ENCODE peak calls at places on chromosome 22, in seven cellular contexts. A is spleen, V is colonic mucosa, F is heart right ventricle, C is suprapubic skin, Q is GM12878, E is right lobe of liver. M is an unnamed sample.
A peak's percentile ranks its signal among the peaks of the same experiment; 100 is the strongest.

GRCh38 chr22:27650572-27650971 is 151.0 kb downstream of the MN1 start:
- DNase-seq in C (no peak), V (no peak), E (no peak), F (no peak), Q (no peak), A (peak; percentile 59), M (no peak)

GRCh38 chr22:36156515-36157419 is 3.8 kb downstream of the APOL3 start:
- DNase-seq in Q (no peak), E (peak; percentile 89), V (peak; percentile 68), C (peak; percentile 92), A (peak; percentile 84), F (peak; percentile 82), M (peak; percentile 93)

GRCh38 chr22:37741312-37741795 is 44.5 kb downstream of the TRIOBP start:
- DNase-seq in C (peak; percentile 93), V (peak; percentile 72), F (peak; percentile 76), E (peak; percentile 89), Q (no peak), A (no peak), M (peak; percentile 86)

GRCh38 chr22:43994416-43994815 is 29.7 kb upstream of the PARVB start:
- DNase-seq in V (no peak), E (no peak), C (no peak), F (no peak), A (peak; percentile 70), Q (no peak), M (no peak)

GRCh38 chr22:27639180-27640086 is 162.1 kb downstream of the MN1 start:
- DNase-seq in Q (no peak), A (no peak), C (no peak), V (no peak), F (peak; percentile 40), E (no peak), M (no peak)

GRCh38 chr22:43508489-43508888 is 96.7 kb downstream of the MPPED1 start:
- DNase-seq in A (no peak), E (no peak), F (no peak), C (no peak), V (no peak), Q (no peak), M (no peak)

GRCh38 chr22:30325724-30326703 is 727 bp downstream of the TBC1D10A start:
- DNase-seq in F (peak; percentile 42), C (no peak), V (peak; percentile 58), A (no peak), E (peak; percentile 66), Q (no peak), M (peak; percentile 81)

GRCh38 chr22:40512426-40513136 is 123.9 kb downstream of the MRTFA start:
- DNase-seq in F (no peak), Q (no peak), V (no peak), A (no peak), E (no peak), C (no peak), M (no peak)

GRCh38 chr22:25068701-25069100 is 116.2 kb downstream of the KIAA1671 start:
- DNase-seq in A (peak; percentile 78), E (no peak), Q (no peak), C (no peak), V (no peak), F (no peak), M (no peak)

GRCh38 chr22:31332886-31333285 is 13.3 kb downstream of the PATZ1 start:
- DNase-seq in E (no peak), F (no peak), Q (no peak), A (no peak), C (no peak), V (no peak), M (no peak)

DNA sequence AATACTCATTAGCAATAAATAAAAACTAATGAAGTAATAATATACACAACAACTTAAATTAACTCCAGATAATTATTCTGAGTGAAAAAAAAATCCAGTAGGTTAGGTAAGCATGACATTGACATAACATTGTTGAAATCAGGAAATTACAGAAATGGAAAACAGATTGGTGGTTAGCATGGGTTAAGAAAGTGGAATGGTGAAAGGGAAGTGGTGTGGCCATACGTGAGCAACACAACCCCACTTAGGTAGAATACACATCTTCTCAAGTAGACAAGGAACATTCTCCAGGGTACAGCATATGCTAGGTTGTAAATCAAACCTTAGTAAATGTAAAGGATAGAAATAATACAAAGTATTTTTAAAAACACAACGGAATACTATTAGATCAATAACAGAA is 30.2 kb upstream of the CLTCL1 start:
- DNase-seq in F (no peak), A (no peak), V (no peak), E (no peak), Q (no peak), C (no peak), M (no peak)
- H3K4me1 ChIP-seq in F (no peaks in the 10 kb centered on the region), A (no peaks in the 10 kb centered on the region), V (no peaks in the 10 kb centered on the region), E (no peaks in the 10 kb centered on the region), Q (no peaks in the 10 kb centered on the region), C (no peaks in the 10 kb centered on the region), M (no peaks in the 10 kb centered on the region)

DNA sequence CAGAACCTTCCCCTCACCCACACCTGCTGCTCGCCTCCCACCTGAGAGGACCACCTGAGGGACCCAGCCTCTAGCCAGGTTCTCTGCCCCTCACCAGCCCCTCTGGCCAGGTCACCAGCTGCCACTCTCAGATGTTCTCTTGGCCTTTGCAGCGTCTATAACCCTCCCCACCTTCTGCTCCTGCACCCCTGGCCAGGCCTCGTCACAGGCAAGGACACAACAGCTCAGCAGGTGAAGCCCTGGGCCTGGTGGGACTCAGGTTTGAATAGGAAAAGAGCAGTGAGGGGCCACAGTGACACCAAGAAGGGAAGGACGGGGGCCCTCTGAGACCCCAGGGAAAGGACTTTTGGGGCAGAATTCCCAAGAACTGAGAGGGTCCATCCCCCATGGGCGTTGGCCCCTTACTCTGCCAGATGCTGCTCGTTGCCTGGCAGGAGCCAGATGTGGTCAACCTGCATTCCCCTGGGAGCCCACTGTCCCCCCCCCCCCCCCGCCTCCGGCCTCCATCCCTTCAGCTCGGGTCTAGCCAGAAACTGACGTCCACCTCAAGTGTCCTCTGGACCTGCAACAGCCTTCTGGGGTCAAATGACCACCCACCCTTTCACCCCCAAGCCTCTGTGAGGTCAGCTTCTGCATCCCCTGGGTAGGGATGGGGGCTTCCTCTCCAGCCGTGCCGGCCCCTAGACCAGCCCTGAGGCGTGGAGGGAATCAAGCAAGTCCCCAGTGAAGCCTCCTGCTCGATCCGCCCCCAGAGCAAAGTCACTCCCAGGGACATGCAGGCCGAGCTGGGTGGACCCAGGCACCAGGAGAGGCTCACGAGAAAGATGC is 28.7 kb downstream of the SBF1 start:
- DNase-seq in Q (no peak), V (no peak), E (no peak), A (no peak), C (no peak), F (peak; percentile 15), M (peak; percentile 68)
- H3K4me1 ChIP-seq in Q (no peaks in the 10 kb centered on the region), V (no peaks in the 10 kb centered on the region), E (no peaks in the 10 kb centered on the region), A (peaks cover 23% of the 10 kb centered on the region), C (no peaks in the 10 kb centered on the region), F (no peaks in the 10 kb centered on the region), M (peaks cover 25% of the 10 kb centered on the region)

GRCh38 chr22:22932512-22932941 is 44.9 kb downstream of the IGLL5 start:
- DNase-seq in V (no peak), A (peak; percentile 65), F (no peak), E (peak; percentile 31), Q (no peak), C (no peak), M (peak; percentile 54)
- H3K4me1 ChIP-seq in V (no peaks in the 10 kb centered on the region), A (peaks cover 84% of the 10 kb centered on the region), F (no peaks in the 10 kb centered on the region), E (no peaks in the 10 kb centered on the region), Q (peaks cover 95% of the 10 kb centered on the region), C (peaks cover 4% of the 10 kb centered on the region), M (no peaks in the 10 kb centered on the region)

DNA sequence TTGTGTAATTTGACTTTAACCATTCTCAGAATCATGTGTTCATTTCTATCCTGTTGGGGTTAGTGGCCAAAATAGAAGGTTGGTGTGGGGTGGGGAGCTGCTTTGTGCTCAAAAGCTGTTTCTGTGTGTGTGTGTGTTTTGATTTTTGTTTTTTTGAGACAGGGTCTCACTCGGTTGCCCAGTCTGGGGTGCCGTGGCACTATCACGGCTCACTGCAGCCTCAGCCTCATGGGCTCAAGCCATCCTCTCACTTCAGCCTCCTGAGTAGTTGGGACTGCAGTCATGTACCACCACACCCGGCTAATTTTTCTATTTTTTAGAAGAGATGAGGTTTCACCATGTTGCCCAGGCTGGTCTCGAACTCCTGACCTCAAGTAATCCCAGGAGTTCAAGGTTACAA is 18.1 kb upstream of the AIFM3 start:
- DNase-seq in A (no peak), F (no peak), Q (no peak), V (no peak), C (no peak), E (no peak), M (peak; percentile 10)
- H3K4me1 ChIP-seq in A (peaks cover 24% of the 10 kb centered on the region), F (peaks cover 14% of the 10 kb centered on the region), Q (no peaks in the 10 kb centered on the region), V (peaks cover 23% of the 10 kb centered on the region), C (peaks cover 36% of the 10 kb centered on the region), E (peaks cover 47% of the 10 kb centered on the region), M (peaks cover 28% of the 10 kb centered on the region)

GRCh38 chr22:32698926-32699619 is 102.4 kb upstream of the TIMP3 start:
- DNase-seq in A (no peak), V (peak; percentile 37), Q (no peak), E (no peak), F (peak; percentile 70), C (peak; percentile 83), M (peak; percentile 63)
- H3K4me1 ChIP-seq in A (no peaks in the 10 kb centered on the region), V (no peaks in the 10 kb centered on the region), Q (no peaks in the 10 kb centered on the region), E (no peaks in the 10 kb centered on the region), F (peaks cover 12% of the 10 kb centered on the region), C (peaks cover 30% of the 10 kb centered on the region), M (no peaks in the 10 kb centered on the region)

GRCh38 chr22:46370584-46371373 is 35.3 kb downstream of the TRMU start:
- DNase-seq in A (no peak), F (peak; percentile 6), V (peak; percentile 54), Q (no peak), E (no peak), C (no peak), M (peak; percentile 74)
- H3K4me1 ChIP-seq in A (peaks cover 29% of the 10 kb centered on the region), F (no peaks in the 10 kb centered on the region), V (peaks cover 7% of the 10 kb centered on the region), Q (peaks cover 6% of the 10 kb centered on the region), E (peaks cover 24% of the 10 kb centered on the region), C (peaks cover 21% of the 10 kb centered on the region), M (peaks cover 10% of the 10 kb centered on the region)

GRCh38 chr22:39311592-39312400 is 7.6 kb downstream of the RPL3 start:
- DNase-seq in A (no peak), F (no peak), V (no peak), Q (no peak), E (no peak), C (no peak), M (no peak)

GRCh38 chr22:39309881-39310714 is 9.3 kb downstream of the RPL3 start:
- DNase-seq in A (no peak), V (no peak), F (no peak), Q (no peak), C (no peak), E (no peak), M (no peak)

GRCh38 chr22:39306456-39307361 is 12.7 kb downstream of the RPL3 start:
- DNase-seq in E (no peak), F (peak; percentile 47), C (no peak), Q (no peak), V (no peak), A (peak; percentile 77), M (no peak)

GRCh38 chr22:39308614-39309363 is 10.6 kb downstream of the RPL3 start:
- DNase-seq in Q (no peak), E (no peak), F (peak; percentile 50), C (peak; percentile 90), V (no peak), A (peak; percentile 74), M (no peak)

GRCh38 chr22:39309364-39309861 is 10.0 kb downstream of the RPL3 start:
- DNase-seq in Q (no peak), V (no peak), C (no peak), E (no peak), A (no peak), F (no peak), M (no peak)
- H3K4me1 ChIP-seq in Q (peaks cover 18% of the 10 kb centered on the region), V (no peaks in the 10 kb centered on the region), C (peaks cover 29% of the 10 kb centered on the region), E (peaks cover 10% of the 10 kb centered on the region), A (peaks cover 67% of the 10 kb centered on the region), F (peaks cover 23% of the 10 kb centered on the region), M (no peaks in the 10 kb centered on the region)